ENCODE peak calls at places on chromosomes 4 and X, in five cellular contexts. L is SK-N-SH, P is HCT116, I is H1, Y is K562. K is an unnamed sample.

GRCh38 chrX:49053223-49054072 is 5.4 kb upstream of the CCDC120 start:
- DNase-seq in L (peak; percentile 90), P (no peak), I (peak; percentile 75), Y (peak; percentile 78), K (peak; percentile 70)

GRCh38 chr4:74855879-74856278 is 61.6 kb upstream of the BTC start:
- DNase-seq in L (no peak), P (no peak), I (no peak), Y (no peak), K (no peak)

GRCh38 chr4:94934864-94935263 is 177.1 kb downstream of the BMPR1B start:
- DNase-seq in L (no peak), P (no peak), I (no peak), Y (no peak), K (no peak)

GRCh38 chrX:115226929-115227328 is 7.0 kb downstream of the LRCH2 start:
- DNase-seq in L (peak; percentile 15), P (peak; percentile 34), I (no peak), Y (no peak), K (peak; percentile 42)

GRCh38 chr4:116501954-116502353 is 583.4 kb downstream of the TRAM1L1 start:
- DNase-seq in L (no peak), P (no peak), I (no peak), Y (no peak), K (no peak)

GRCh38 chr4:88880001-88880400 is 177.0 kb downstream of the FAM13A start:
- DNase-seq in L (no peak), P (no peak), I (no peak), Y (no peak), K (no peak)

GRCh38 chr4:155796031-155796430 is 37.2 kb downstream of the GUCY1B1 start:
- DNase-seq in L (peak; percentile 15), P (peak; percentile 28), I (no peak), Y (no peak), K (no peak)

GRCh38 chrX:1564750-1565683 is 26.4 kb upstream of the AKAP17A start:
- DNase-seq in L (no peak), P (no peak), I (peak; percentile 33), Y (no peak), K (no peak)

GRCh38 chr4:159400782-159401712 is 298.2 kb downstream of the RAPGEF2 start:
- DNase-seq in L (no peak), P (no peak), I (no peak), Y (no peak), K (no peak)
- TF ChIP-seq YY1 in L (no peak), P (no peak), I (no peak), Y (no peak), K (no peak)

GRCh38 chr4:99921174-99921573 is 25.2 kb downstream of the DNAJB14 start:
- DNase-seq in L (no peak), P (no peak), I (no peak), Y (no peak), K (no peak)
- TF ChIP-seq YY1 in L (no peak), P (no peak), I (no peak), Y (no peak), K (no peak)

DNA sequence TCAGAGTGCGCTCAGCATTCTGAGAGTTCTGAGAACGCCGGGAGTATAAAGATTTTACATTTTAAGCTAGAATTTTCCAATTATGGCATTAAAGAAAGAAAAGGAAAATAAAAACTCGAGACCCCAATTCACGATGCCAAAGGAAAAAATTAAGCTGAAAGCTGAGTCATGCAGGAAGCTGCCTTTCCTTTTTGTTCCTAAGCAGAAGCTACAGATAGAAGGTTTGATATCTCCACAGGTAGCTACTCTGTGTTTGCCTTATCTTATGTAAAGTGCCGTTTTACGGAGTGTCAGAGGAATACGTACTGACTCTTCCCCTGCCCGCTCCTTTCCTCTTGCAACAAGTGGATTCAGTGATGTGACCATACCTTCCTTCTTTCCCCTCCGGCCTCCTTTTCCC is 10.8 kb upstream of the SORBS2 start:
- DNase-seq in L (no peak), P (no peak), I (no peak), Y (no peak), K (no peak)
- TF ChIP-seq YY1 in L (no peak), P (no peak), I (no peak), Y (no peak), K (no peak)

GRCh38 chrX:140091276-140091886 is 126.1 kb upstream of the CXorf66 start:
- DNase-seq in L (peak; percentile 39), P (no peak), I (peak; percentile 57), Y (peak; percentile 26), K (no peak)
- TF ChIP-seq YY1 in L (no peak), P (no peak), I (no peak), Y (no peak), K (no peak)